ENCODE peak calls at places on chromosome 5, in eight cellular contexts. One of them, this sample, is unnamed.

GRCh38 chr5:8861764-8862163 is 684.1 kb downstream of the SEMA5A start:
- DNase-seq in NCI-H1105: no peak
- DNase-seq in G401: no peak
- DNase-seq in cardiac fibroblast: no peak
- DNase-seq in psoas muscle: no peak
- DNase-seq in nephron progenitor cell: no peak
- DNase-seq in NCI-H1092 treated with DMSO at 0.1 percent for 48 hours: no peak
- DNase-seq in sciatic nerve: no peak
- DNase-seq in this sample: no peak

GRCh38 chr5:56507348-56507930 is 274.3 kb upstream of the ANKRD55 start:
- DNase-seq in NCI-H1105: no peak
- DNase-seq in G401: no peak
- DNase-seq in cardiac fibroblast: no peak
- DNase-seq in psoas muscle: no peak
- DNase-seq in nephron progenitor cell: no peak
- DNase-seq in NCI-H1092 treated with DMSO at 0.1 percent for 48 hours: peak
- DNase-seq in sciatic nerve: no peak
- DNase-seq in this sample: no peak

GRCh38 chr5:171492781-171493180 is 73.3 kb downstream of the FGF18 start:
- DNase-seq in NCI-H1105: no peak
- DNase-seq in G401: no peak
- DNase-seq in cardiac fibroblast: no peak
- DNase-seq in psoas muscle: no peak
- DNase-seq in nephron progenitor cell: no peak
- DNase-seq in NCI-H1092 treated with DMSO at 0.1 percent for 48 hours: no peak
- DNase-seq in sciatic nerve: no peak
- DNase-seq in this sample: no peak

GRCh38 chr5:91409304-91409703 is 26.2 kb upstream of the ARRDC3 start:
- DNase-seq in NCI-H1105: no peak
- DNase-seq in G401: no peak
- DNase-seq in cardiac fibroblast: no peak
- DNase-seq in psoas muscle: no peak
- DNase-seq in nephron progenitor cell: no peak
- DNase-seq in NCI-H1092 treated with DMSO at 0.1 percent for 48 hours: no peak
- DNase-seq in sciatic nerve: no peak
- DNase-seq in this sample: no peak

GRCh38 chr5:2752059-2752874 is 790 bp upstream of the IRX2 start:
- DNase-seq in NCI-H1105: peak
- DNase-seq in G401: no peak
- DNase-seq in cardiac fibroblast: peak
- DNase-seq in psoas muscle: no peak
- DNase-seq in nephron progenitor cell: no peak
- DNase-seq in NCI-H1092 treated with DMSO at 0.1 percent for 48 hours: peak
- DNase-seq in sciatic nerve: no peak
- DNase-seq in this sample: no peak

GRCh38 chr5:173311818-173312585 is 16.2 kb downstream of the STC2 start:
- DNase-seq in NCI-H1105: no peak
- DNase-seq in G401: no peak
- DNase-seq in cardiac fibroblast: no peak
- DNase-seq in psoas muscle: no peak
- DNase-seq in nephron progenitor cell: no peak
- DNase-seq in NCI-H1092 treated with DMSO at 0.1 percent for 48 hours: no peak
- DNase-seq in sciatic nerve: no peak
- DNase-seq in this sample: no peak

GRCh38 chr5:61450170-61450815 is 118.2 kb downstream of the ZSWIM6 start:
- DNase-seq in NCI-H1105: no peak
- DNase-seq in G401: peak
- DNase-seq in cardiac fibroblast: peak
- DNase-seq in psoas muscle: no peak
- DNase-seq in nephron progenitor cell: no peak
- DNase-seq in NCI-H1092 treated with DMSO at 0.1 percent for 48 hours: no peak
- DNase-seq in sciatic nerve: no peak
- DNase-seq in this sample: no peak

GRCh38 chr5:41598011-41598410 is 87.6 kb upstream of the PLCXD3 start:
- DNase-seq in NCI-H1105: no peak
- DNase-seq in G401: no peak
- DNase-seq in cardiac fibroblast: peak
- DNase-seq in psoas muscle: no peak
- DNase-seq in nephron progenitor cell: no peak
- DNase-seq in NCI-H1092 treated with DMSO at 0.1 percent for 48 hours: no peak
- DNase-seq in sciatic nerve: no peak
- DNase-seq in this sample: no peak

GRCh38 chr5:171312129-171312819 is 3.2 kb downstream of the TLX3 start:
- DNase-seq in NCI-H1105: no peak
- DNase-seq in G401: peak
- DNase-seq in cardiac fibroblast: no peak
- DNase-seq in psoas muscle: no peak
- DNase-seq in nephron progenitor cell: peak
- DNase-seq in NCI-H1092 treated with DMSO at 0.1 percent for 48 hours: no peak
- DNase-seq in sciatic nerve: no peak
- DNase-seq in this sample: peak

GRCh38 chr5:19608434-19608833 is 379.6 kb downstream of the CDH18 start:
- DNase-seq in NCI-H1105: no peak
- DNase-seq in G401: no peak
- DNase-seq in cardiac fibroblast: peak
- DNase-seq in psoas muscle: no peak
- DNase-seq in nephron progenitor cell: no peak
- DNase-seq in NCI-H1092 treated with DMSO at 0.1 percent for 48 hours: peak
- DNase-seq in sciatic nerve: no peak
- DNase-seq in this sample: no peak

GRCh38 chr5:41903892-41904799 is at the start of gene RIMOC1:
- DNase-seq in NCI-H1105: peak
- DNase-seq in G401: peak
- DNase-seq in cardiac fibroblast: peak
- DNase-seq in psoas muscle: peak
- DNase-seq in nephron progenitor cell: peak
- DNase-seq in NCI-H1092 treated with DMSO at 0.1 percent for 48 hours: peak
- DNase-seq in sciatic nerve: peak
- DNase-seq in this sample: peak

GRCh38 chr5:83633285-83633684 is 87.4 kb downstream of the HAPLN1 start:
- DNase-seq in NCI-H1105: no peak
- DNase-seq in G401: no peak
- DNase-seq in cardiac fibroblast: no peak
- DNase-seq in psoas muscle: no peak
- DNase-seq in nephron progenitor cell: no peak
- DNase-seq in NCI-H1092 treated with DMSO at 0.1 percent for 48 hours: no peak
- DNase-seq in sciatic nerve: no peak
- DNase-seq in this sample: no peak